ENCODE peak calls at places on chromosome 16, in seven cellular contexts. T is IMR-90, B is uterus, Z is HCT116, M is prostate gland, K is body of pancreas, O is A549. I is an unnamed sample.

GRCh38 chr16:87740909-87741424 is 24.8 kb downstream of the KLHDC4 start:
- DNase-seq in T (peak), B (no peak), Z (no peak), M (no peak), K (peak), O (no peak), I (no peak)

GRCh38 chr16:2828521-2828840 is 1.6 kb upstream of the ZG16B start:
- DNase-seq in T (no peak), B (no peak), Z (no peak), M (no peak), K (no peak), O (no peak), I (no peak)

GRCh38 chr16:13542284-13542683 is 377.7 kb upstream of the ERCC4 start:
- DNase-seq in T (no peak), B (no peak), Z (no peak), M (no peak), K (no peak), O (no peak), I (no peak)

GRCh38 chr16:27730703-27731220 is 180.8 kb downstream of the KATNIP start:
- DNase-seq in T (no peak), B (no peak), Z (no peak), M (no peak), K (no peak), O (no peak), I (no peak)

GRCh38 chr16:53717577-53717976 is 13.6 kb downstream of the FTO start:
- DNase-seq in T (no peak), B (no peak), Z (no peak), M (no peak), K (no peak), O (no peak), I (no peak)

GRCh38 chr16:83744521-83744981 is 63.2 kb upstream of the HSBP1 start:
- DNase-seq in T (peak), B (no peak), Z (no peak), M (no peak), K (no peak), O (no peak), I (peak)

GRCh38 chr16:53129281-53130192 is 74.7 kb downstream of the CHD9 start:
- DNase-seq in T (peak), B (no peak), Z (no peak), M (peak), K (peak), O (no peak), I (no peak)

GRCh38 chr16:9072806-9073341 is 18.6 kb upstream of the HAPSTR1 start:
- DNase-seq in T (peak), B (no peak), Z (no peak), M (no peak), K (no peak), O (no peak), I (no peak)

GRCh38 chr16:31705371-31705770 is 168.2 kb upstream of the ZNF267 start:
- DNase-seq in T (no peak), B (no peak), Z (no peak), M (no peak), K (no peak), O (no peak), I (no peak)

DNA sequence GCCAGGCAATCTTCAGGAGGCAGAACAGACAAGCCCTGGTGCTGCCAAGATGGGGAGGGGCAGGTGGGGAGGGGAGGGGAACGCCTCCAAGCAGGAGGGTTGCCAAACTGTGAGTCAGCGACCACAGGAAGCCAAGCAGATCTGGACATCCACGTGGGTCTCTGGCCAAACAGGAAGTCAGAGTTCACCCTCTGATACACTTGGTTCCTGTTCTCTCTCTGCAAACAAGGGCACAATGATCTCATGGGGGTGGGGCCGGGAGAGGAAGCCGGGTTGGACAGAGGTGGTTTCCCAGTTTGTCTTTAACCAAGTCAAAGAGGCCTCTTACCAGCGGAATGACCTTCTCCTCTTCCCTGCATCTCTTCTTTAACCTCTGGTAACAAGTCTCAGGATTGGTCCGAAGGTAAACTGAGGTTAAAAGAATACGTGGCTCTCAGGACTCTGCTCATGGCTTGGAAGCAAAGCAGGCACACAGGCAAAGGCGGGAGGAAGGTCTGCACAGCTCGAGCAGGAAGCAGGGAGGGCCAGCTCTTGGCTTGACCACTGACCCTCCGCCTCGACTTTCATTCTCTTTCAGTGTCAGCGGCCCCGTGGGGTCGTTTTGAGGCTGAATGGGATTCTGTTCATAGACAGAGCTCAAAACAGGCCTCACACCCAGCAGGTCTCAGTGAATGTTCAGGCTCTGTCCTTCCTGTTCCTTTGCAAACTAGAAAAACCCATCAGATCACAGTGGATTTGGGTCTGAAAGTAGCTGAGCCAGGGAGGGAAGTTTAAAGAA is 32.9 kb downstream of the TK2 start:
- DNase-seq in T (peak), B (peak), Z (peak), M (peak), K (peak), O (peak), I (peak)
- TF ChIP-seq POLR2A in T (no peak), B (peak), Z (no peak), M (peak), K (peak), O (no peak), I (no peak)

GRCh38 chr16:59849716-59850115 is 1115.6 kb upstream of the GOT2 start:
- DNase-seq in T (no peak), B (no peak), Z (no peak), M (no peak), K (no peak), O (no peak), I (no peak)
- TF ChIP-seq CTCF in T (no peak), B (no peak), Z (no peak), M (no peak), K (no peak), O (no peak), I (no peak)

DNA sequence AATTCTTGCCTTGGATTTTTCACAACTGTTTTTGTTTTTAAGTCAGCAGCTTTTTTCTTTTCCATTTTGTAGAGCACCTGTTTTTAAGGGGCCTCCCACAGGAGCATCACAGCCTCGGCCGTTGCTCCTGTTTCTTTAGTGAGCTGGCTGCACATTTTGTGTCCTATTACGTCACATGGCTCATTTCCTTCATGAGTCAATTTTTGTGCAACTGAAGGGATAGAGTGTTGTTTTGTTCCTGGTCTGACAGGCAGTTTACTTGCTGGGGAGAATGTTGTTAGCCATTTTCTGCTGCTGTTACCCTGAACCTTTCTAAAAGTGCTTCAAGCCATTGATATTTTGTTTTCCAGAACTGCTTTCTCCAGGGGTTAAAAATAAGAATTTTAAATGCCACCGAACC is 45.0 kb upstream of the CRISPLD2 start:
- DNase-seq in T (peak), B (peak), Z (no peak), M (no peak), K (no peak), O (no peak), I (peak)
- TF ChIP-seq POLR2A in T (no peak), B (no peak), Z (no peak), M (no peak), K (no peak), O (no peak), I (no peak)

GRCh38 chr16:58842746-58843145 is 108.6 kb upstream of the GOT2 start:
- DNase-seq in T (no peak), B (no peak), Z (no peak), M (no peak), K (no peak), O (no peak), I (no peak)

GRCh38 chr16:58847902-58848661 is 114.0 kb upstream of the GOT2 start:
- DNase-seq in T (no peak), B (no peak), Z (no peak), M (no peak), K (no peak), O (no peak), I (peak)

GRCh38 chr16:58848662-58849002 is 114.5 kb upstream of the GOT2 start:
- DNase-seq in T (no peak), B (no peak), Z (no peak), M (no peak), K (no peak), O (no peak), I (no peak)

GRCh38 chr16:58842156-58842555 is 108.0 kb upstream of the GOT2 start:
- DNase-seq in T (no peak), B (no peak), Z (no peak), M (no peak), K (no peak), O (no peak), I (no peak)

GRCh38 chr16:58843675-58844074 is 109.6 kb upstream of the GOT2 start:
- DNase-seq in T (peak), B (no peak), Z (peak), M (no peak), K (no peak), O (no peak), I (no peak)
- TF ChIP-seq CTCF in T (peak), B (no peak), Z (no peak), M (no peak), K (peak), O (peak), I (no peak)